ENCODE peak calls at places on chromosome 20, in nine cellular contexts. V, F, L, B, H, N, K, I and U are unnamed samples.

GRCh38 chr20:12180107-12180661 is 262.5 kb downstream of the BTBD3 start:
- DNase-seq in I (no peak), H (no peak), B (no peak), L (no peak), K (no peak), N (peak), V (no peak), F (no peak), U (no peak)

GRCh38 chr20:17439897-17440296 is 91.3 kb downstream of the BFSP1 start:
- DNase-seq in L (no peak), I (no peak), H (no peak), N (no peak), F (no peak), B (no peak), V (no peak), K (no peak), U (no peak)

GRCh38 chr20:55160022-55160421 is 684.6 kb downstream of the DOK5 start:
- DNase-seq in K (no peak), B (no peak), L (no peak), I (no peak), N (no peak), F (no peak), V (peak), H (peak), U (no peak)

GRCh38 chr20:24773751-24774201 is 175.3 kb upstream of the CST7 start:
- DNase-seq in K (no peak), I (no peak), V (peak), H (peak), B (peak), F (no peak), N (no peak), L (peak), U (no peak)

GRCh38 chr20:10536531-10536930 is 101.4 kb downstream of the SLX4IP start:
- DNase-seq in I (no peak), H (peak), N (no peak), B (peak), V (no peak), F (peak), K (no peak), L (no peak), U (no peak)

GRCh38 chr20:47024461-47024937 is 129.9 kb downstream of the EYA2 start:
- DNase-seq in N (no peak), H (no peak), K (no peak), V (peak), F (no peak), B (no peak), I (no peak), L (no peak), U (no peak)

GRCh38 chr20:60294627-60295026 is 336.4 kb downstream of the CDH26 start:
- DNase-seq in V (no peak), L (no peak), K (no peak), B (no peak), N (no peak), H (no peak), F (no peak), I (no peak), U (no peak)

GRCh38 chr20:48723308-48724264 is 104.2 kb downstream of the PREX1 start:
- DNase-seq in K (peak), L (no peak), V (no peak), H (no peak), N (no peak), I (no peak), F (peak), B (peak), U (peak)

GRCh38 chr20:64143018-64143801 is 21.0 kb upstream of the MYT1 start:
- DNase-seq in H (no peak), L (no peak), K (no peak), F (no peak), I (no peak), N (peak), B (no peak), V (no peak), U (no peak)

GRCh38 chr20:62274332-62275262 is 28.2 kb upstream of the ADRM1 start:
- DNase-seq in I (no peak), H (no peak), L (no peak), F (no peak), N (no peak), K (no peak), V (no peak), B (no peak), U (no peak)

GRCh38 chr20:33926425-33926824 is 67.3 kb upstream of the RALY start:
- DNase-seq in H (no peak), N (no peak), F (no peak), B (no peak), K (no peak), L (no peak), I (no peak), V (no peak), U (no peak)

GRCh38 chr20:17708675-17709360 is 9.1 kb downstream of the BANF2 start:
- DNase-seq in L (no peak), N (no peak), H (no peak), B (no peak), K (no peak), V (no peak), F (no peak), I (no peak), U (no peak)

GRCh38 chr20:21189761-21190523 is 64.1 kb downstream of the KIZ start:
- DNase-seq in N (no peak), K (no peak), L (no peak), B (no peak), H (no peak), F (no peak), I (no peak), V (no peak), U (no peak)

GRCh38 chr20:59253325-59253724 is 47.1 kb upstream of the EDN3 start:
- DNase-seq in K (no peak), I (no peak), F (no peak), V (no peak), N (no peak), H (no peak), B (peak), L (no peak), U (no peak)

GRCh38 chr20:17856024-17856564 is 112.5 kb downstream of the SNX5 start:
- DNase-seq in I (no peak), H (peak), V (no peak), N (no peak), B (peak), F (no peak), L (no peak), K (no peak), U (no peak)

GRCh38 chr20:15654208-15654649 is 919.0 kb downstream of the KIF16B start:
- DNase-seq in I (no peak), L (no peak), V (no peak), B (peak), K (peak), F (peak), H (peak), N (peak), U (no peak)

GRCh38 chr20:44583179-44583578 is 800 bp downstream of the PKIG start:
- DNase-seq in F (no peak), N (no peak), K (no peak), B (no peak), V (peak), L (no peak), H (no peak), I (no peak), U (no peak)
- H3K4me3 ChIP-seq in F (peak), N (peak), K (no peak), B (no peak), V (peak), L (peak), H (no peak), I (no peak), U (peak)

DNA sequence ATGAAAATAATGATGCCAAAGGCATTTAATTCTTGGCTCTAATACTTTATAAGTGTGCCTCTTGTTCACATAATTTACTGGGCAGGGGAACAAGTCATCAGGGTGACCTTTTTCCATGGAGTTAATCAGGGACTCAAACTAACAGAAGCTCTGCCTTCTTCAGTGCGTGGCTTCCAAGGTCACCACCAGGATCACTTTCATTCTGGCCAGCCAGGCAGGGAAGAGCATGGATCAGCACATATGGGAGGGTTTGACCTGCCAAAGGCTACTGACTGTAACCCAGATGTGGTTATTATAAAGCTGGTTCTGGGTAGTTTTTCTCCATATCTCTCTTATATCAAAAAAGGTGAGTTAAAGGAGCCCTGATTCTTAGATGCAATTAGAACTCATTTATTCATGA is 5.1 kb upstream of the PLCB1 start:
- DNase-seq in F (no peak), B (no peak), I (no peak), V (no peak), N (no peak), L (no peak), K (peak), H (no peak), U (no peak)
- H3K4me3 ChIP-seq in F (no peak), B (no peak), I (no peak), V (no peak), N (no peak), L (no peak), K (no peak), H (no peak), U (no peak)

GRCh38 chr20:36555248-36555647 is 13.9 kb downstream of the MYL9 start:
- DNase-seq in K (no peak), L (no peak), I (no peak), N (no peak), H (no peak), B (no peak), F (no peak), V (no peak), U (no peak)
- H3K4me3 ChIP-seq in K (no peak), L (no peak), I (no peak), N (no peak), H (no peak), B (no peak), F (no peak), V (no peak), U (no peak)

GRCh38 chr20:57748601-57749130 is 38.9 kb upstream of the PMEPA1 start:
- DNase-seq in I (peak), L (no peak), F (peak), B (no peak), N (peak), H (peak), V (peak), K (peak), U (peak)
- H3K4me3 ChIP-seq in I (peak), L (peak), F (no peak), B (no peak), N (peak), H (peak), V (peak), K (no peak), U (peak)

GRCh38 chr20:41135187-41135887 is 2.0 kb upstream of the PLCG1 start:
- DNase-seq in N (peak), V (no peak), B (peak), L (no peak), I (peak), K (no peak), H (peak), F (no peak), U (no peak)

GRCh38 chr20:41135888-41136243 is 1.5 kb upstream of the PLCG1 start:
- DNase-seq in K (no peak), I (no peak), L (no peak), F (no peak), B (no peak), H (no peak), V (no peak), N (no peak), U (no peak)

GRCh38 chr20:41131594-41132387 is 5.6 kb upstream of the PLCG1 start:
- DNase-seq in N (no peak), V (no peak), B (no peak), F (no peak), I (no peak), K (no peak), H (no peak), L (no peak), U (no peak)

GRCh38 chr20:41134362-41135186 is 2.8 kb upstream of the PLCG1 start:
- DNase-seq in K (no peak), F (no peak), V (no peak), N (no peak), I (no peak), B (no peak), H (no peak), L (no peak), U (no peak)

DNA sequence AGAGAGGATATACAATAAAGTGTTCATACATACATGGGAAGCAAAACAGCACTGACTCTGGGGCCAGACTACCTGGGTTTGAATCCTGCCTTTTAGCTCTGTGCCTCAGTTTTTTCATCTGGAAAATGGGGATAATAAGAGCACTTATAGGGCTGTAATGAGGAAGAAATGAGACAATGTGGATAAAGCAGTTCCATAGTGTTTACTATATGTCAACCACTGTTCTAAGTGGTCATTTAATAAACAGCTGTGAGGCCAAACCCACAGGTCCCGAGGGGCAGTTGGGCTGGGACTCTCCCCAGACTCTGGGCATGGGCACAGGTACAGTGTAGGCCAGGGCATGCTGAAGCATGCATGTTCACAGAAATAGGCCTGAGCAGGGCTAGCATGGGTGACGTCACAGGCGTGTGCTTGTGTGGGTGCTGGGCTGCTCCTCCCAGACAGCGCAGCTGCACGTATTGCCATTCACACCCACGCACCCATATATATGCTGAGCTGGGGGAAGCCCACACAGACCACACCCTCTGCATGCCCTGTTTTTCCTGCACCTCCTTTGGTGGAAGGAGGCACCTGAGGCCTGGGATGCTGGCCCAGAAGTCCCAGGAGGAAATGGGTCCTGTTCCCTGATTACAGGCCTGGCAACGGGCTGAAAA is 3.5 kb upstream of the PLCG1 start:
- DNase-seq in V (no peak), N (no peak), L (no peak), F (no peak), K (no peak), B (peak), I (peak), H (no peak), U (no peak)
- H3K4me3 ChIP-seq in V (no peak), N (no peak), L (no peak), F (no peak), K (no peak), B (no peak), I (no peak), H (no peak), U (no peak)

DNA sequence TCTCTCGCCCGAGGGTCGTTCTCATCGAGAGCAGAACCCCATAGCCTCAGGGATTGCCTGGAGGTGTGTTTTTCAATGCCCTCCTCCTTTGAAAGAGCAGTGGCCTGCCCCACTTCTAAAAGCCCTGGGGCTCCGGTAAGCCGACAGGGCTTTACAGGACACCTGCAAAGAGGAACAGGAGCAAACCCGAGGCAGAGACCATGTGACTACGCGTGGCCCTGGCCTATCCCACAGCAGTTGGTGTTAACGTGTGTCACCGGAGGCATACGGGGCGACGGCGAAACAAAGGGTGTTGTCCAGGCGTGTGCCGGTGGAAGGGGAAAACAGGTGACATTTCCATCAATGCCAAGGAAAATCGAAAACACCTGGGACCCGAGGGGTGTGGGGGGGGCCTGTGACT is 972.9 kb upstream of the DEFB115 start:
- DNase-seq in N (peak), H (no peak), B (no peak), K (no peak), V (no peak), F (no peak), L (no peak), I (no peak), U (no peak)
- H3K4me3 ChIP-seq in N (peak), H (no peak), B (no peak), K (no peak), V (peak), F (no peak), L (no peak), I (peak), U (no peak)

DNA sequence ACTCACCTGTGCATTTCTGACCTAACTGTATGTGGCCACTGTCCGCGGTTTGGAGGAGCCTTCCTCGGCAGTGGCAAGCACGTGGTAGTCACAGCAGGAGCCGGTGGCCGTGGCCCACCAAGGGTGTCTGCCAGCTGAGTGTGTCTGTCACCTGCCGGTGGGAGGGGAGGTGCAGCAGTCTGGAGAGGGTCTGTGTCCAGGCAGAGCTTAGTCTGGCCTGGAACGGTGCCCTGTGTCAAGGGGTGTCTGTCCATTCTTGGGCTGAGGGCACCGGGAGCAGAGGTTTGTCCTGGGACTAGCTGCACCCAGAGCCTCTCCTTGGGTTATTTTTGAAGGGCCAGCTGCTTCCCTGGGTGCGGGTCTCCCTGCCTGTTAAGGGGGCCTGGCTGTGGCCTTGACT is 5.0 kb downstream of the RBM38 start:
- DNase-seq in V (no peak), I (no peak), F (no peak), B (no peak), K (peak), L (no peak), H (no peak), N (no peak), U (no peak)
- H3K4me3 ChIP-seq in V (no peak), I (no peak), F (no peak), B (no peak), K (no peak), L (no peak), H (no peak), N (no peak), U (peak)

DNA sequence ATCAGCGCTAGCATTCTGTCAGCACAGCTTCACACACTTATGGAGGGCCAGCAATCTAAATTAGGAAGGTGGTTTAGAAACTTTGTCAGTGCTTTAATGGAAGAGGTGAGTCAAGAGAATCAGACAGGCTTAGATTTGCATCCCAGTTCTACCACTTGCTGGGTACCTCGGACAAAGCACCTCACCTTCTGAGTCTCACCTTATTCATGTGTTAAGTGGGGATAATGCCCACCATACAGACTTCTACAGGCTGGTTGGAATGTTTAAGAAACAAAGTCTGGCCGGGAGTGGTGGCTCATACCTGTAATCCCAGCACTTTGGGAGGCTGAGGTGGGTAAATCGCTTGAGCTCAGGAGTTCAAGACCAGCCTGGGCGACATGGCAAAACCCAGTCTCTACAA is 12.2 kb upstream of the STK35 start:
- DNase-seq in L (no peak), B (no peak), N (no peak), I (no peak), H (no peak), V (no peak), F (no peak), K (no peak), U (no peak)
- H3K4me3 ChIP-seq in L (no peak), B (no peak), N (no peak), I (no peak), H (no peak), V (no peak), F (no peak), K (no peak), U (no peak)

DNA sequence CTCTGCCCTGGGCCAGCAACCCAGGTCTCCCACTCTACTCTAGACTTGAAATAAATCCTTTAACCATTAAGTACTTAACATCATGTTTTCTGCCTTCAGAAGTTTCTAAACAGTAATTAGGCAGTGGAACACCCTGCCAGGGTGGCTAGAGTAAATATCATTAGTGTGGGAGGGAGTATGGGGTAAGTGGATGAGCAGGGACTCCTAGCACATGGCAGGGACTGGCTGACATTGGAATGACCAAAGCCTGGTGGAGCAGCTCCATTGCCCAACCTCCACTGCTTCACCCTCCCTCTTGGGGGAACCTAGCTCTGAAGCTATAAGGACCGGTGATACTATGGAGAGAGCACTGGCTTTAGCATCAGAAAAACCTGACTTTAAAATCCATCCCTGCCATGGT is 167.1 kb downstream of the MAFB start:
- DNase-seq in B (no peak), H (no peak), I (no peak), K (no peak), N (no peak), L (no peak), V (no peak), F (no peak), U (no peak)
- H3K4me3 ChIP-seq in B (no peak), H (no peak), I (no peak), K (no peak), N (no peak), L (no peak), V (no peak), F (no peak), U (no peak)